ENCODE peak calls at places on chromosomes 16 and 17, in four cellular contexts. K, R, J and C are unnamed samples.
A peak's percentile ranks its signal among the peaks of the same experiment; 100 is the strongest.

GRCh38 chr16:79476580-79476979 is 124.0 kb downstream of the MAF start:
- DNase-seq in J (no peak), R (no peak), K (no peak), C (no peak)

GRCh38 chr16:56301391-56301850 is 110.1 kb downstream of the GNAO1 start:
- DNase-seq in R (peak; percentile 29), J (no peak), K (no peak), C (no peak)

GRCh38 chr16:11258553-11259287 is 2.7 kb upstream of the SOCS1 start:
- DNase-seq in J (peak; percentile 74), K (peak; percentile 67), R (peak; percentile 48), C (peak; percentile 79)

GRCh38 chr16:48194828-48195566 is 39.2 kb upstream of the ABCC12 start:
- DNase-seq in K (no peak), R (no peak), J (no peak), C (peak; percentile 39)

GRCh38 chr16:8611886-8612595 is 9.5 kb upstream of the METTL22 start:
- DNase-seq in J (no peak), R (peak; percentile 40), K (no peak), C (no peak)

GRCh38 chr16:1564325-1564724 is 30.9 kb downstream of the TMEM204 start:
- DNase-seq in R (no peak), J (no peak), K (no peak), C (no peak)

GRCh38 chr16:25060920-25061319 is 45.8 kb upstream of the ARHGAP17 start:
- DNase-seq in J (no peak), R (no peak), K (no peak), C (no peak)

GRCh38 chr17:28618464-28618863 is 4.5 kb upstream of the RSKR start:
- DNase-seq in J (no peak), R (no peak), K (no peak), C (no peak)

GRCh38 chr16:82584553-82585152 is 42.1 kb upstream of the CDH13 start:
- DNase-seq in J (no peak), K (peak; percentile 29), R (peak; percentile 30), C (no peak)

GRCh38 chr17:42536372-42537155 is 523 bp downstream of the NAGLU start:
- DNase-seq in K (peak; percentile 76), R (peak; percentile 86), J (peak; percentile 88), C (peak; percentile 91)

GRCh38 chr17:77772461-77772897 is 186.0 kb upstream of the TNRC6C start:
- DNase-seq in K (peak; percentile 73), J (peak; percentile 63), R (peak; percentile 40), C (peak; percentile 46)

GRCh38 chr17:80720624-80721577 is 176.3 kb downstream of the RPTOR start:
- DNase-seq in K (no peak), R (peak; percentile 74), J (no peak), C (no peak)

GRCh38 chr16:17026600-17027242 is 444.0 kb downstream of the XYLT1 start:
- DNase-seq in J (no peak), K (no peak), R (no peak), C (peak; percentile 5)

GRCh38 chr17:27386206-27387075 is 69.8 kb upstream of the KSR1 start:
- DNase-seq in K (no peak), J (no peak), R (no peak), C (no peak)

GRCh38 chr16:58459344-58460218 is 40.4 kb upstream of the NDRG4 start:
- DNase-seq in K (peak; percentile 54), R (peak; percentile 76), J (no peak), C (peak; percentile 9)

GRCh38 chr17:29590979-29591736 is 1.7 kb upstream of the GIT1 start:
- DNase-seq in J (no peak), K (peak; percentile 42), R (peak; percentile 77), C (peak; percentile 39)

GRCh38 chr17:1882836-1883235 is 53.0 kb downstream of the RPA1 start:
- DNase-seq in K (no peak), R (peak; percentile 69), J (no peak), C (peak; percentile 15)

GRCh38 chr17:9175700-9176467 is 154.6 kb downstream of the NTN1 start:
- DNase-seq in R (no peak), J (no peak), K (no peak), C (no peak)

GRCh38 chr16:79449906-79450305 is 150.6 kb downstream of the MAF start:
- DNase-seq in R (no peak), K (no peak), J (no peak), C (no peak)

GRCh38 chr16:4272114-4272954 is 489 bp downstream of the TFAP4 start:
- DNase-seq in J (peak; percentile 61), K (peak; percentile 66), R (peak; percentile 76), C (peak; percentile 53)

GRCh38 chr17:63140255-63140654 is 174.2 kb downstream of the TANC2 start:
- DNase-seq in J (no peak), R (peak; percentile 28), K (peak; percentile 16), C (peak; percentile 33)

GRCh38 chr17:63740464-63741181 is 976 bp downstream of the STRADA start:
- DNase-seq in R (peak; percentile 40), K (no peak), J (no peak), C (no peak)

GRCh38 chr16:51359141-51359960 is 208.3 kb upstream of the SALL1 start:
- DNase-seq in R (peak; percentile 6), K (peak; percentile 17), J (peak; percentile 27), C (peak; percentile 32)

GRCh38 chr17:79624658-79625478 is 14.0 kb upstream of the RBFOX3 start:
- DNase-seq in J (peak; percentile 2), K (peak; percentile 1), R (no peak), C (no peak)

GRCh38 chr16:48720266-48720665 is 110.3 kb upstream of the N4BP1 start:
- DNase-seq in K (peak; percentile 7), R (peak; percentile 27), J (no peak), C (no peak)

GRCh38 chr17:65394811-65395472 is 166.5 kb downstream of the AXIN2 start:
- DNase-seq in J (no peak), R (no peak), K (no peak), C (no peak)

GRCh38 chr17:83103200-83103937 is 24.0 kb downstream of the METRNL start:
- DNase-seq in J (no peak), R (peak; percentile 85), K (peak; percentile 70), C (peak; percentile 73)

GRCh38 chr17:51869387-51869786 is 289.1 kb downstream of the CA10 start:
- DNase-seq in J (no peak), K (no peak), R (peak; percentile 18), C (no peak)

GRCh38 chr17:46020023-46020735 is 21.1 kb downstream of the STH start:
- DNase-seq in J (no peak), R (no peak), K (no peak), C (no peak)

GRCh38 chr17:41061969-41062368 is 2.1 kb upstream of the KRTAP2-3 start:
- DNase-seq in R (peak; percentile 87), J (no peak), K (no peak), C (no peak)

GRCh38 chr16:22333457-22333994 is 36.3 kb downstream of the POLR3E start:
- DNase-seq in R (no peak), K (no peak), J (no peak), C (no peak)

GRCh38 chr17:43766413-43767052 is 7.9 kb upstream of the SOST start:
- DNase-seq in R (peak; percentile 76), K (peak; percentile 39), J (peak; percentile 57), C (peak; percentile 61)

GRCh38 chr17:50347894-50348291 is 2.0 kb downstream of the XYLT2 start:
- DNase-seq in J (no peak), R (no peak), K (no peak), C (no peak)
- H3K4me3 ChIP-seq in J (no peak overlapping the region), R (peak overlapping the region; percentile 75), K (peak overlapping the region; percentile 97), C (no peak overlapping the region)

GRCh38 chr16:75248142-75248535 is 3.3 kb downstream of the BCAR1 start:
- DNase-seq in J (peak; percentile 49), R (no peak), K (peak; percentile 64), C (no peak)

GRCh38 chr16:75250809-75251279 is 580 bp downstream of the BCAR1 start:
- DNase-seq in K (no peak), R (peak; percentile 86), J (peak; percentile 31), C (peak; percentile 86)

GRCh38 chr16:75250089-75250808 is 1.2 kb downstream of the BCAR1 start:
- DNase-seq in R (peak; percentile 69), J (peak; percentile 63), K (peak; percentile 62), C (peak; percentile 79)

GRCh38 chr16:75248536-75249380 is 2.7 kb downstream of the BCAR1 start:
- DNase-seq in J (no peak), K (no peak), R (no peak), C (no peak)

GRCh38 chr16:75249441-75249840 is 2.0 kb downstream of the BCAR1 start:
- DNase-seq in K (no peak), J (no peak), R (no peak), C (no peak)
- H3K4me1 ChIP-seq in K (peaks cover 94% of the 10 kb centered on the region), J (peaks cover 97% of the 10 kb centered on the region), R (peaks cover 81% of the 10 kb centered on the region), C (peaks cover 89% of the 10 kb centered on the region)

DNA sequence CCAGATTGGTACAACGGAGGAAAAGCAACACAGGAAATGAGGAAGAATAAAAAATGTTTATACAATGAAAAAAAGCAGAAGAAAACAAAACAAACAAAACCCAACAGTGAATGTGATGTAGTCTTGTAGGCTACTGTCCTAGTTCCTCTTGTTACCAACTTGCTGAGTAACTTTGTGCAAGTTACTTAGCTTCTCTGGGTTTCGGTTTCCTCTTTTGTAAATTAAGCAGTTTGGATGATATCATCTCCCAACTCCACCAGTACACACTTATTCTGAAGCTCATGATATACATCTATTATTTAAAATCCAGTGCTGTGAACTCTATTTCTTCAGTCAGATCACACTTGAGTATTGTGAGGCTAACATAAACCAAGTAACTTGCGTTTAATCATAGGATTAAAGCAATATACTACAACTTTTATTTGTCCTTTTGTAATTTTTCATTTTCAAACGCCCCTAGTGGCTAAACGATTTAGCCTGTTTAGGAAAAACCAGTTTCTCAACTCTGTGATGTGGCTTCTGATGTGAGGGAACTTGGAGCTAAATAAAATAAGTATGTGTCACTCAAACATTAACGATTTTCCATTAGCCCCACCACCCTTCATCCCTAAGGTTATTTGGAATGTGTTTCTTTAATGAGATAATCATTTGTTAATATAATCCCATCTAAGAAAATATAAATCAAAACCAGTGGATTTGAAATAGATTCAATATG is 1.4 kb upstream of the UNK start:
- DNase-seq in J (no peak), K (no peak), R (peak; percentile 86), C (no peak)
- H3K4me3 ChIP-seq in J (no peak overlapping the region), K (no peak overlapping the region), R (peak overlapping the region; percentile 75), C (no peak overlapping the region)

GRCh38 chr17:81931189-81931556 is 3.6 kb upstream of the MAFG start:
- DNase-seq in J (no peak), R (no peak), K (no peak), C (no peak)
- H3K4me1 ChIP-seq in J (peaks cover 24% of the 10 kb centered on the region), R (peaks cover 6% of the 10 kb centered on the region), K (peaks cover 18% of the 10 kb centered on the region), C (peaks cover 29% of the 10 kb centered on the region)

DNA sequence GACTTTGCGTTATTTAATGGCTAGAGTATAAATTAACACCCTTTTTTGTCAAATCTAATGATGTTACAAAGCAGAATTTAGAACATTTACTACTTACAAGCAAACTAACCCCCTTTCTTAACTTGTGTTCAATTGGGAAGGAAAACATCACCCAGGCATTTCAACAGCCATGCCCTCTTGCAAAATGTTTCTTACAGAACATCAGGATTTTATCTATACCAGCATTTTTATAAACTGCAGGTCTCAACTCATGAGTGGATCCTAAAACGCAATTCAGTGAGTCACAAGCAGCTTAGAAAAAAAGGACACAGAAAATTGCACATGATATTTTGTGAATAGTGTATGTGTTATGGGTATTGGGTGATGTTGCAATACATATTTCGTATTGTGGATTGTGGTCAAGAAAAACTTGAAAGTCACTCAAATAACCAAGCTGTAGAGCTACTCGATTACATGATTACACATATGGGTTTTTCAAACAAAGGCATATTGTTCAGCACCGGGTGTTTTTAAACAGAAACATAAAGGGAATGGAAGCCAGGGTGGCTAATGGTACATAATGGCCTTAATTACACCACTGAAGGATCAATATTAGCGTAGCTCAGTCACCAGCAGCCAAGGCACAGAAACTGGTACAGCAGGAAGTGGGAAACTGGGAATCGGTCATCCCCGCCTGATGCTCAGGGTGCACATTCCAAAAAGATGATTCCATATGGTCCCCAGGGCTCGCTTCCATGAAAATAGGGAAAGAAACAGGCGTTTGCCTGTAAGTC is 1.4 kb downstream of the WIPI1 start:
- DNase-seq in R (peak; percentile 90), K (peak; percentile 37), J (no peak), C (peak; percentile 56)
- H3K4me3 ChIP-seq in R (peak overlapping the region; percentile 80), K (peak overlapping the region; percentile 90), J (peak overlapping the region; percentile 89), C (no peak overlapping the region)